ENCODE peak calls at places on chromosome 3, in seven cellular contexts. E is Calu3; X is activated CD8-positive, alpha-beta T cell treated with anti-CD3 and anti-CD28 coated beads for 36 hours; C is Right ventricle myocardium superior; V is HTR-8/SVneo; U is heart right ventricle; Z is fibroblast of the aortic adventitia. I is an unnamed sample.

GRCh38 chr3:123385499-123385898 is 63.4 kb downstream of the ADCY5 start:
- DNase-seq in X (no peak), Z (no peak), C (no peak), E (no peak), V (no peak), U (no peak), I (no peak)

GRCh38 chr3:11187678-11188077 is 33.4 kb downstream of the HRH1 start:
- DNase-seq in C (no peak), E (no peak), V (no peak), Z (peak), U (no peak), X (no peak), I (no peak)

GRCh38 chr3:30286007-30286669 is 320.3 kb upstream of the TGFBR2 start:
- DNase-seq in X (peak), Z (peak), V (peak), E (peak), C (peak), U (peak), I (peak)

GRCh38 chr3:127444761-127445160 is 145.8 kb downstream of the TPRA1 start:
- DNase-seq in U (no peak), V (no peak), C (no peak), X (no peak), Z (no peak), E (no peak), I (peak)

GRCh38 chr3:186315581-186316354 is 46.3 kb downstream of the DGKG start:
- DNase-seq in Z (peak), U (no peak), E (no peak), C (no peak), V (no peak), X (no peak), I (no peak)

GRCh38 chr3:196989721-196990262 is 21.2 kb upstream of the PIGZ start:
- DNase-seq in X (no peak), E (no peak), V (no peak), U (no peak), C (peak), Z (no peak), I (no peak)

GRCh38 chr3:129031476-129032215 is 28.9 kb upstream of the GP9 start:
- DNase-seq in V (no peak), Z (no peak), E (no peak), C (peak), X (no peak), U (no peak), I (peak)

GRCh38 chr3:15557511-15557946 is 36.0 kb upstream of the COLQ start:
- DNase-seq in U (no peak), C (no peak), Z (peak), V (peak), E (peak), X (peak), I (no peak)

GRCh38 chr3:133040696-133041523 is 2.7 kb downstream of the TMEM108 start:
- DNase-seq in Z (peak), E (peak), C (peak), X (peak), V (peak), U (peak), I (peak)

I was measured in Right ventricle myocardium inferior.